ENCODE peak calls at places on chromosome 17, in four cellular contexts. U, G, M and L are unnamed samples.

GRCh38 chr17:19284005-19284959 is 47.1 kb downstream of the EPN2 start:
- DNase-seq in U (no peak), G (peak; percentile 54), M (no peak), L (no peak)

GRCh38 chr17:30113213-30113612 is 3.4 kb upstream of the NSRP1 start:
- DNase-seq in U (no peak), G (no peak), M (no peak), L (peak; percentile 56)

GRCh38 chr17:49910094-49910857 is 58.7 kb upstream of the DLX4 start:
- DNase-seq in U (peak; percentile 28), G (peak; percentile 2), M (no peak), L (no peak)

GRCh38 chr17:31371511-31372097 is 19.9 kb upstream of the RAB11FIP4 start:
- DNase-seq in U (no peak), G (peak; percentile 52), M (peak; percentile 73), L (no peak)

GRCh38 chr17:50161911-50162288 is 3.9 kb upstream of the SGCA start:
- DNase-seq in U (no peak), G (no peak), M (no peak), L (no peak)

GRCh38 chr17:76414334-76415295 is 30.2 kb downstream of the SPHK1 start:
- DNase-seq in U (peak; percentile 91), G (peak; percentile 44), M (peak; percentile 69), L (no peak)

GRCh38 chr17:48488548-48489106 is 42.2 kb downstream of the HOXB1 start:
- DNase-seq in U (peak; percentile 87), G (no peak), M (no peak), L (no peak)

GRCh38 chr17:42010898-42011516 is 6.2 kb downstream of the DNAJC7 start:
- DNase-seq in U (peak; percentile 95), G (peak; percentile 34), M (peak; percentile 22), L (no peak)

GRCh38 chr17:33892677-33893076 is 362.4 kb upstream of the CCL2 start:
- DNase-seq in U (no peak), G (no peak), M (no peak), L (no peak)

GRCh38 chr17:55246583-55246982 is 18.2 kb upstream of the HLF start:
- DNase-seq in U (no peak), G (no peak), M (no peak), L (no peak)

GRCh38 chr17:49646391-49647255 is 31.3 kb downstream of the SPOP start:
- DNase-seq in U (no peak), G (peak; percentile 38), M (peak; percentile 77), L (peak; percentile 45)

GRCh38 chr17:76578376-76578775 is 7.3 kb downstream of the ST6GALNAC2 start:
- DNase-seq in U (peak; percentile 59), G (no peak), M (peak; percentile 44), L (no peak)

GRCh38 chr17:59844884-59845594 is 47.7 kb downstream of the TUBD1 start:
- DNase-seq in U (no peak), G (peak; percentile 57), M (peak; percentile 70), L (no peak)

GRCh38 chr17:54452666-54453348 is 447.8 kb upstream of the TOM1L1 start:
- DNase-seq in U (no peak), G (no peak), M (no peak), L (no peak)

GRCh38 chr17:49235896-49236295 is 5.3 kb upstream of the PHOSPHO1 start:
- DNase-seq in U (no peak), G (no peak), M (no peak), L (no peak)

GRCh38 chr17:35731239-35731931 is at the start of gene RASL10B:
- DNase-seq in U (peak; percentile 76), G (peak; percentile 28), M (peak; percentile 31), L (no peak)

GRCh38 chr17:76442341-76443338 is 10.3 kb downstream of the UBE2O start:
- DNase-seq in U (peak; percentile 46), G (peak; percentile 30), M (peak; percentile 66), L (no peak)

GRCh38 chr17:29043539-29044165 is 711 bp downstream of the PIPOX start:
- DNase-seq in U (no peak), G (no peak), M (no peak), L (no peak)

GRCh38 chr17:81429813-81430510 is 34.7 kb downstream of the BAHCC1 start:
- DNase-seq in U (no peak), G (no peak), M (no peak), L (no peak)

GRCh38 chr17:63029520-63029919 is 63.5 kb downstream of the TANC2 start:
- DNase-seq in U (no peak), G (peak; percentile 34), M (peak; percentile 72), L (no peak)

GRCh38 chr17:8905256-8905778 is 37.8 kb upstream of the PIK3R6 start:
- DNase-seq in U (no peak), G (no peak), M (no peak), L (no peak)
- TF ChIP-seq FOS in U (no peak), G (no peak), M (no peak), L (no peak)

GRCh38 chr17:71936977-71937376 is 183.8 kb upstream of the SOX9 start:
- DNase-seq in U (no peak), G (no peak), M (no peak), L (no peak)
- TF ChIP-seq FOS in U (no peak), G (no peak), M (no peak), L (no peak)

DNA sequence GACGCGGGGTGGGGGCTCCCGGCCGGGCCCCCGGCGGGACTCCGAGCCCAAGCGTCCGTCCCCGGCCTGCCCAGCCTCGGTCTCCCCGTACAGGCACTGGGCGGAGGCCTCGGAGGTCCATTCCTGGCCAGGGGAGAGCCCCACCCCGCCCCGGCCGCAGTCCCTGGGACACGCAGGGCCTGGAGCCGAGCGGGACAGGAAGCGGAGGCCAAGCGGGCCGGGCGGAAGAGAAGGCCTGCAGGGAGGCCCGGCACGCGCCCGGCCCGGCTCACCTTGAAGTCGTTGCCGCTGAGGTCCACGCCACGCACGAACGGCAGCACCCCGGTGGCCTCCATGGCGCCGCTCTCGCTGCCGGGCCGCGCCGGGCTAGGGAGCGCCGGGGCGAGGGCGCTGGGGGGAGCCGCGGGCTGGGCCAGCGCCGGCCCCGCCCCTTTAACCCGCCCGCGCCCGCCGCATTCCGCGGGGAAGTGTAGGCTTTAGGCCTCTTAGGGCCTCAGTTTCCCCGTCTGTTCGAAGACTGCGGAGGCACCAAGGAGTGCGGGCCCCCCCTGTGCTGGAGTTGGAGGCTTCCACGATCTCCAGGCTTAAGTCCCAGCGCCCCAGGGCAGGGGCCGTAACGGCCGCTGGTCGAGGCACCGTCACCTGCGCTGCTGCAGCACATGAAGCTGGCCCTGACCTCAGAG is at the start of gene FLII:
- DNase-seq in U (peak; percentile 71), G (peak; percentile 48), M (peak; percentile 17), L (no peak)
- TF ChIP-seq FOS in U (no peak), G (no peak), M (no peak), L (no peak)

GRCh38 chr17:80270836-80271235 is 10.2 kb downstream of the RNF213 start:
- DNase-seq in U (peak; percentile 97), G (no peak), M (no peak), L (no peak)
- TF ChIP-seq FOS in U (peak; percentile 87), G (no peak), M (no peak), L (peak; percentile 4)

GRCh38 chr17:36808181-36808661 is 129.1 kb upstream of the LHX1 start:
- DNase-seq in U (peak; percentile 23), G (no peak), M (no peak), L (no peak)
- TF ChIP-seq FOS in U (no peak), G (no peak), M (no peak), L (no peak)

GRCh38 chr17:17947966-17948365 is 24.2 kb downstream of the TOM1L2 start:
- DNase-seq in U (no peak), G (no peak), M (peak; percentile 54), L (no peak)
- TF ChIP-seq FOS in U (no peak), G (no peak), M (no peak), L (no peak)

GRCh38 chr17:27853121-27853520 is 40.0 kb downstream of the LYRM9 start:
- DNase-seq in U (no peak), G (no peak), M (no peak), L (no peak)

GRCh38 chr17:27846042-27846655 is 45.8 kb upstream of the NOS2 start:
- DNase-seq in U (no peak), G (no peak), M (no peak), L (no peak)

GRCh38 chr17:27849474-27850185 is 43.5 kb downstream of the LYRM9 start:
- DNase-seq in U (no peak), G (no peak), M (no peak), L (no peak)

GRCh38 chr17:27845264-27846041 is 45.1 kb upstream of the NOS2 start:
- DNase-seq in U (no peak), G (no peak), M (no peak), L (no peak)

GRCh38 chr17:27848941-27849340 is 44.2 kb downstream of the LYRM9 start:
- DNase-seq in U (no peak), G (no peak), M (no peak), L (no peak)
- TF ChIP-seq FOS in U (no peak), G (no peak), M (no peak), L (no peak)

GRCh38 chr17:67422887-67423286 is 45.8 kb downstream of the PITPNC1 start:
- DNase-seq in U (no peak), G (no peak), M (no peak), L (no peak)

GRCh38 chr17:67420994-67421393 is 43.9 kb downstream of the PITPNC1 start:
- DNase-seq in U (no peak), G (no peak), M (no peak), L (no peak)

GRCh38 chr17:67425571-67426160 is 48.6 kb downstream of the PITPNC1 start:
- DNase-seq in U (no peak), G (no peak), M (no peak), L (no peak)

GRCh38 chr17:67417507-67417906 is 40.4 kb downstream of the PITPNC1 start:
- DNase-seq in U (no peak), G (no peak), M (no peak), L (no peak)

DNA sequence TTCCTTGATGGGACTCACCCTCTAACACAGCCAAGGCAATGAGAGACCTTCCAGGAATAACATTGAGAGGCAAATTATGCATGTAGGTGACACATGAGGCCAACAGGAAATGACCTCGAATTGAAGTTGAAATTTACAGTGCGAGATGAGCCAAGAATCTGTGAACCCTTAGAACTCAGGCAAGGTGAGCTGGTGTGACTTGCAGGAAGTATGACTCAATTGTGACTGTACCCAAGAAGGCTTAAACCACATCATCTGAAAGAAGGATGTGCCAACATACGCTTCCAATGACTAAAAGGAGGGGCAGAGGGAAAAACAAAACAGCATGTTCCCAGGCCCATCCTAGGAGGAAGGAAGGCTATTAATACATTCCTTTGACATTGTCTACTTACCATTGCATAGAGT is 44.8 kb downstream of the PITPNC1 start:
- DNase-seq in U (no peak), G (peak; percentile 81), M (peak; percentile 98), L (peak; percentile 61)
- TF ChIP-seq FOS in U (no peak), G (peak; percentile 100), M (peak; percentile 83), L (no peak)

DNA sequence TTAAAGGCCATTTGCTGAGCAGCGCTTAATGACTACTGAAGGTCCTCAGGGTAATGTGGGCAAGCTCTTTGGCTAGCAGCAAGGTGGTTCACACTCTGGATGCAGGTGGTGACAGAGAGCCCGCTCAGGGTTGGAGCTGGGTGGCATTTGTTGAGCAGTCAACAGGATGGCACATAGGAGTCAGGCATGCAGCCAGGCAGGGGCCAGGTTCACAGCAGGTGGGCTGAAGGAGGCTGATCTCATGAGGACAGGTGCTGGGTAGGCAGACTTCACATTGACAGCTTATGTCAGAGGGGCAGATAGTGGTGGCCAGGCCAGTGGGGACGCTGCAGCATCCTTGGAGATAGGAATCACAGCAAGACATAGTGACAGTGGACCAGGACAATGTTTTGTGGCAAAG is 4.5 kb downstream of the KRTAP3-1 start:
- DNase-seq in U (no peak), G (no peak), M (no peak), L (no peak)
- TF ChIP-seq FOS in U (no peak), G (no peak), M (no peak), L (no peak)

GRCh38 chr17:1143573-1143972 is 36.2 kb downstream of the ABR start:
- DNase-seq in U (no peak), G (no peak), M (peak; percentile 34), L (no peak)
- TF ChIP-seq FOS in U (no peak), G (no peak), M (no peak), L (no peak)